ENCODE peak calls at places on chromosomes 3 and 15, in six cellular contexts. T is RWPE1, L is gastrocnemius medialis, U is left colon, K is HuH-7.5, O is pulmonary artery endothelial cell. B is an unnamed sample.

GRCh38 chr15:82808634-82809041 is 790 bp upstream of the WHAMM start:
- DNase-seq in L (peak; percentile 52), K (no peak), U (no peak), O (no peak), T (no peak), B (no peak)

GRCh38 chr3:16253601-16254000 is 11.1 kb downstream of the DPH3 start:
- DNase-seq in L (peak; percentile 88), K (no peak), U (no peak), T (no peak), O (no peak), B (peak; percentile 59)

GRCh38 chr3:119611664-119612063 is 14.0 kb downstream of the PLA1A start:
- DNase-seq in K (no peak), L (no peak), O (no peak), T (no peak), U (no peak), B (no peak)

GRCh38 chr3:79297242-79297641 is 470.6 kb downstream of the ROBO1 start:
- DNase-seq in U (no peak), T (peak; percentile 14), L (no peak), K (peak; percentile 1), O (no peak), B (no peak)

GRCh38 chr3:58965870-58966269 is 84.0 kb downstream of the CFAP20DC start:
- DNase-seq in T (no peak), O (no peak), L (no peak), U (no peak), K (no peak), B (no peak)

GRCh38 chr3:61996351-61996750 is 377.0 kb downstream of the FEZF2 start:
- DNase-seq in L (no peak), O (no peak), T (no peak), K (peak; percentile 13), U (no peak), B (no peak)

GRCh38 chr3:140467104-140467577 is 210.7 kb upstream of the TRIM42 start:
- DNase-seq in O (no peak), L (no peak), K (no peak), U (no peak), T (no peak), B (no peak)

GRCh38 chr15:80948651-80949292 is 40.8 kb downstream of the MESD start:
- DNase-seq in U (no peak), O (no peak), K (no peak), T (no peak), L (no peak), B (no peak)

GRCh38 chr15:37059051-37059450 is 41.3 kb downstream of the MEIS2 start:
- DNase-seq in U (no peak), L (no peak), K (no peak), T (peak; percentile 56), O (peak; percentile 78), B (no peak)

GRCh38 chr3:126300761-126301481 is 56.3 kb downstream of the KLF15 start:
- DNase-seq in L (no peak), O (no peak), U (no peak), T (no peak), K (no peak), B (peak; percentile 71)

GRCh38 chr15:66650433-66650832 is 51.6 kb upstream of the SMAD6 start:
- DNase-seq in T (no peak), U (no peak), K (peak; percentile 57), L (peak; percentile 29), O (peak; percentile 50), B (no peak)

B was measured in ovary.